ENCODE peak calls at places on chromosomes 7 and 10, in six cellular contexts. S, I, J, C, O and E are unnamed samples.

GRCh38 chr7:153193144-153193595 is 433.6 kb downstream of the ACTR3B start:
- DNase-seq in S (no peak), I (no peak), J (no peak), C (no peak), O (peak; percentile 22), E (no peak)

GRCh38 chr10:103397191-103397825 is 882 bp downstream of the PDCD11 start:
- DNase-seq in S (no peak), I (no peak), J (no peak), C (no peak), O (no peak), E (no peak)

GRCh38 chr10:78899996-78900714 is 168.6 kb upstream of the ZMIZ1 start:
- DNase-seq in S (peak; percentile 70), I (no peak), J (peak; percentile 86), C (no peak), O (no peak), E (no peak)

GRCh38 chr10:77634939-77635338 is 2.7 kb downstream of the KCNMA1 start:
- DNase-seq in S (no peak), I (no peak), J (no peak), C (no peak), O (no peak), E (no peak)

GRCh38 chr10:104085801-104086400 is at the start of gene COL17A1:
- DNase-seq in S (no peak), I (no peak), J (no peak), C (no peak), O (no peak), E (no peak)

GRCh38 chr10:102982281-102982680 is 64.2 kb downstream of the CNNM2 start:
- DNase-seq in S (no peak), I (no peak), J (no peak), C (no peak), O (no peak), E (no peak)

GRCh38 chr7:33905389-33906032 is at the start of gene BMPER:
- DNase-seq in S (peak; percentile 18), I (no peak), J (peak; percentile 63), C (peak; percentile 80), O (peak; percentile 21), E (no peak)

GRCh38 chr10:132975976-132976682 is 33.8 kb upstream of the CFAP46 start:
- DNase-seq in S (no peak), I (no peak), J (peak; percentile 54), C (peak; percentile 64), O (no peak), E (no peak)

GRCh38 chr10:100303724-100304319 is 17.3 kb upstream of the BLOC1S2 start:
- DNase-seq in S (no peak), I (no peak), J (no peak), C (no peak), O (no peak), E (no peak)

GRCh38 chr7:16347461-16348192 is 73.7 kb downstream of the CRPPA start:
- DNase-seq in S (no peak), I (no peak), J (no peak), C (no peak), O (no peak), E (no peak)

DNA sequence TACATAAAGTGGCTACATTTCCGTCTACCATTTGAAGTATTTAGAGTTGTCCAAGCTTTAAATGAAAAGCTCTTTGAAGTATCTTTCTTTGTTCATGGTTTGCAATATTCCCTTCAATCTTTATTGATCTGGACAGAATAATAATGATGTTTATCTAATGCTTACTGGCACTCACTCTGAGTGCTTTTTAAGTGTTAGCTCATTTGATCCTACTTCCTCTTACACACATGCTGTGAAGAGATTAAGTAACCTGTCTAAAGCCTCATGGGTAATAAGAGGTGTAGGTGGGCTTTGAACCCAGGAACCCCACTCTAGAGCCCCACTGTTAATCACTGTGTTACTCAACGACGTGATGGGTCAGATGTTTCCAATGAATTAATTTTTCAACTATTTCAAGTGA is 31.1 kb upstream of the ADD3 start:
- DNase-seq in S (no peak), I (no peak), J (no peak), C (no peak), O (no peak), E (no peak)
- H3K4me3 ChIP-seq in S (no peak overlapping the region), I (no peak overlapping the region), J (no peak overlapping the region), C (no peak overlapping the region), O (no peak overlapping the region), E (no peak overlapping the region)

GRCh38 chr7:115116773-115117715 is 195.2 kb downstream of the MDFIC start:
- DNase-seq in S (no peak), I (no peak), J (no peak), C (no peak), O (no peak), E (no peak)
- H3K4me1 ChIP-seq in S (peaks cover under 1% of the 10 kb centered on the region), I (no peaks in the 10 kb centered on the region), J (no peaks in the 10 kb centered on the region), C (no peaks in the 10 kb centered on the region), O (no peaks in the 10 kb centered on the region), E (no peaks in the 10 kb centered on the region)

DNA sequence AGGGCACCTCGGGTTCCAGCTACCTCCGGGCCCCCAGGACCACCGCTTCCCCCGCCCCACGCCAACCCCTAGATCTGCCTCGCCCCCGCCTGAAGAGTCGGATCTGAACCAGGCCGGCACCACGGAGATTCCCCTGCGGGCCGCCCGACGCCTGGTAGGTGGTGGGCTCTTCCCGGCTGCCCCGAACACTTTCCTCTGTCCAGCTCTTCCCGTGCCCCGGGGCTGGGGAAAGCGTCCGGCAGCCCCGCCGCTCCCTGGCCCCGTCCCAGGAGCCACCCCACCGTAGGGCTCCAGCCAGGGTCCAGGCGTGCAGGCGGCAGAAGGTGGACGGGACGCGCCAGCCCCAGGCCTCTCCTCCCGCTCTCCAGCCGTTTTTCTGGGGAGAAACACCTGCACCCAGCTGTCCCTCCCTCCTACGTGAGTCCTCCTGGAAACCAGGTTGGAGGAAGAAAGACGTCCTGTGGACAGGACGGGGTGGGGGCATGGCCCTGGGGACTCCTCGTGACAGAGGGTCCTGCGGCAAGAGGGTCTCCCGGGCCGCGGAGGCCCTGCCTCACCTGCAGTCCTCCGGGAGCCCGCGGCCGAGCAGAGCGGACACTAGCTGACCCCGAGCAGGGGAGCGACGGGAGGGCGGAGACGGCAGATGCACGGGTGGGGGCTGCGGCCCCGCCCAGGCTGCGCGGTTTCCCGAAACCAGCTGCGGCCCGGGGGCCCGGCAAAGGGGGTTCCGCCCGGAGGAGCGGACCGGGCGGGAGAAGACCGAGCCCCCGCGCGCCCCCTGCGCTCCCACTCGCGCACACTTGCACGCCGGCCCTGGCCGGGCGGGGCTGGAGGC is at the start of gene TMEM176B:
- DNase-seq in S (peak; percentile 55), I (no peak), J (no peak), C (no peak), O (no peak), E (no peak)
- H3K4me3 ChIP-seq in S (peak within 1 kb of the TSS; percentile 70), I (peak within 1 kb of the TSS; percentile 64), J (peak within 1 kb of the TSS; percentile 37), C (no peak within 1 kb of the TSS), O (peak within 1 kb of the TSS; percentile 10), E (no peak within 1 kb of the TSS)

DNA sequence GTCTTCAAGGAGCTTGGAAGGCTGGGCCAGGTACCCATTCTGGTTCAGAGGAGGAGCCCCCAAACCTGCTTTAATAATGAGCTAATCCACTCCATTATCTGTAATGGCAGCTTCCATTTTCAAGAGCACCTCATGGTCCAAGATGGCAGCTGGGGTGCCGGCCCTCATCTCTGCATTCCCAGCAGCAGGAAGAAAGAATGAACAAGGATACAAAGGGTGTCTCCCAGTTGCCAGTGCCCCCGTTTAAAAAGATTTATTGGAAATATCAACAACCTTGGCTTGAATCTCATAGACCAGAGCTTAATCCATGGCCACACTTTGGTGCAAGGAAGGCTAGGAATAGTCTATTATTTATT is 8.5 kb downstream of the LAT2 start:
- DNase-seq in S (no peak), I (no peak), J (no peak), C (no peak), O (no peak), E (no peak)
- H3K4me1 ChIP-seq in S (no peaks in the 10 kb centered on the region), I (no peaks in the 10 kb centered on the region), J (no peaks in the 10 kb centered on the region), C (no peaks in the 10 kb centered on the region), O (no peaks in the 10 kb centered on the region), E (no peaks in the 10 kb centered on the region)

GRCh38 chr7:369476-369980 is 79.6 kb downstream of the FOXL3 start:
- DNase-seq in S (peak; percentile 11), I (peak; percentile 61), J (peak; percentile 46), C (peak; percentile 63), O (no peak), E (no peak)
- H3K4me3 ChIP-seq in S (no peak overlapping the region), I (no peak overlapping the region), J (no peak overlapping the region), C (no peak overlapping the region), O (no peak overlapping the region), E (no peak overlapping the region)

GRCh38 chr10:88880287-88881094 is 446 bp downstream of the STAMBPL1 start:
- DNase-seq in S (peak; percentile 87), I (peak; percentile 89), J (peak; percentile 90), C (peak; percentile 92), O (peak; percentile 84), E (peak; percentile 77)
- H3K4me1 ChIP-seq in S (peaks cover 34% of the 10 kb centered on the region), I (peaks cover 36% of the 10 kb centered on the region), J (peaks cover 8% of the 10 kb centered on the region), C (no peaks in the 10 kb centered on the region), O (peaks cover 23% of the 10 kb centered on the region), E (peaks cover 35% of the 10 kb centered on the region)

DNA sequence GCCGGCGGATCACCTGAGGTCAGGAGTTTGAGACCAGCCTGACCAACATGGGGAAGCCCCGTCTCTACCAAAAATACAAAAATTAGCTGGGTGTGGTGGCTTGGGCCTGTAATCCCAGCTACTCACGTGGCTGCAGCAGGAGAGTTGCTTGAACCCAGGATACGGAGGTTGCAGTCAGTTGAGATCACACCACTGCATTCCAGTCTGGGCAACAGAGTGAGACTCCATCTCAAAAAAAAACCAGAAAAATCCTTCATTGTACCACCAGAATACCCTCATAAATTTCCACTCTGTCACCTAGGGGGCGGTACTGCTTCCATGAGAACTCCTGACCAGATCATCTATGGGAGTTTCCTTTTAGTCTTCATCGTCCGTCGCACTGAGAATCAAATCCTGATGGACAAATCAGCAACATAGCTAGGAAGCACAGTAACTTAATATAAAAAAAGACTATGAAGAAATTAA is 225.8 kb upstream of the KLF14 start:
- DNase-seq in S (no peak), I (no peak), J (no peak), C (no peak), O (no peak), E (peak; percentile 91)
- H3K4me3 ChIP-seq in S (no peak overlapping the region), I (no peak overlapping the region), J (no peak overlapping the region), C (no peak overlapping the region), O (no peak overlapping the region), E (peak overlapping the region; percentile 36)

DNA sequence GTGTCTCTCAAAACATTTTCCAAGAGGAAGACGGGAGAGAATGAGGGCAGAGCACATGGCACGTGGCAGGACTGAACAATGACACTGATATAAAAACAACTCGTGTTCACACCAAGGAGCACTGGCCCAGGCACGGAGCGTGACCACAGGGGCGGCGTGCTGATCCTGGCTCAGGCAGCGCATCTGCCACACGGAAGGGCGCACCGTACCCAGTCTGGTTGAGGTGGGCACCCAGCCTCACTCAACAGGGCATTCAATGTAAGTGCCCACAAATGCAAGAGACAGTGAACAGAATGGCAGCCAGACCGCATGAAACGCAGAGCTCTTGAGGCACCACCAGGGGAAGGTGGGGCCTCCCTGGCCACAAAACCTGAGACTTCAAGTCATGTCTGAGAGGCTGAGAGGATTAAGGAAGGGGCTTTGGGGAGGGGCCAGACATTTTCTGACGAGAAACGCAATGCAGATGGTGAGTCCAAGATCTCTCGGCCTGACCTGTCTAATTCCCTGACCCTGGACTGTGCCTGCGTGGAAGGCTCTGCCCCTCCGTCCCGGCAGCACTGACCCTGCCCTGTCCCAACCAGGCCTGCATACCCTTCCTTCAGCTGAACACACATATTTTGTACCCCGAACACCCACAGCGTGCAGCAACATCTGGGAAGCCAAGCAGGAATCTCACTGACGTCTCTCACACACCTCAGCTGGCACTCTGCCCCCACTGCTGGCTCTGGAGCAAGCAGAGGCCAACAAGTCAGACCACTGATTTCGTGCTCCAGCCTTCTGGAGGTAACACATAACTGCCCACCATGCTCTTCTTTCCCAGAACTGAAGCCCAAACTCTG is 35.5 kb downstream of the VOPP1 start:
- DNase-seq in S (no peak), I (no peak), J (no peak), C (no peak), O (no peak), E (no peak)
- H3K4me1 ChIP-seq in S (peaks cover 52% of the 10 kb centered on the region), I (peaks cover 26% of the 10 kb centered on the region), J (peaks cover 6% of the 10 kb centered on the region), C (no peaks in the 10 kb centered on the region), O (no peaks in the 10 kb centered on the region), E (peaks cover 62% of the 10 kb centered on the region)